ENCODE peak calls at places on chromosome 9, in four cellular contexts. Q, M, G and A are unnamed samples.

GRCh38 chr9:136052433-136052880 is 42.6 kb downstream of the NACC2 start:
- DNase-seq in Q (no peak), M (no peak), G (peak; percentile 15), A (peak; percentile 67)

GRCh38 chr9:38226491-38226951 is 157.5 kb upstream of the SHB start:
- DNase-seq in G (peak; percentile 21), M (peak; percentile 4), Q (no peak), A (no peak)

GRCh38 chr9:121294866-121295661 is 27.1 kb downstream of the GSN start:
- DNase-seq in M (no peak), G (peak; percentile 82), Q (no peak), A (no peak)

GRCh38 chr9:1869843-1870242 is 145.3 kb upstream of the SMARCA2 start:
- DNase-seq in M (no peak), G (peak; percentile 18), Q (peak; percentile 13), A (peak; percentile 6)

GRCh38 chr9:122991370-122991830 is 42.1 kb upstream of the GPR21 start:
- DNase-seq in G (peak; percentile 25), M (peak; percentile 94), Q (peak; percentile 60), A (peak; percentile 53)

GRCh38 chr9:36401897-36402480 is 1.9 kb upstream of the RNF38 start:
- DNase-seq in M (no peak), Q (no peak), G (peak; percentile 84), A (no peak)

GRCh38 chr9:137919649-137920101 is 42.1 kb downstream of the CACNA1B start:
- DNase-seq in G (no peak), Q (no peak), M (no peak), A (no peak)

GRCh38 chr9:12759767-12760166 is 15.1 kb upstream of the LURAP1L start:
- DNase-seq in G (no peak), Q (no peak), M (peak; percentile 73), A (no peak)

GRCh38 chr9:93859431-93860215 is 95.5 kb downstream of the BARX1 start:
- DNase-seq in G (no peak), Q (no peak), M (no peak), A (no peak)

GRCh38 chr9:129235931-129236331 is 57.9 kb upstream of the IER5L start:
- DNase-seq in M (no peak), Q (no peak), G (no peak), A (no peak)

GRCh38 chr9:126986506-126986951 is 71.9 kb downstream of the RALGPS1 start:
- DNase-seq in G (peak; percentile 46), Q (no peak), M (no peak), A (peak; percentile 9)

GRCh38 chr9:14766299-14766698 is 43.8 kb upstream of the CER1 start:
- DNase-seq in Q (no peak), M (peak; percentile 3), G (no peak), A (no peak)

GRCh38 chr9:131270171-131271015 is 5.9 kb downstream of the FAM78A start:
- DNase-seq in M (no peak), G (no peak), Q (peak; percentile 93), A (no peak)

GRCh38 chr9:84140535-84141101 is 160.0 kb downstream of the RMI1 start:
- DNase-seq in M (peak; percentile 18), Q (no peak), G (no peak), A (no peak)

GRCh38 chr9:37969130-37969529 is 65.2 kb upstream of the SLC25A51 start:
- DNase-seq in Q (no peak), M (peak; percentile 62), G (peak; percentile 73), A (peak; percentile 36)

GRCh38 chr9:87683751-87684626 is 41.9 kb upstream of the CTSL start:
- DNase-seq in Q (no peak), M (no peak), G (no peak), A (no peak)

GRCh38 chr9:107024193-107024592 is 161.2 kb downstream of the ZNF462 start:
- DNase-seq in Q (no peak), M (no peak), G (no peak), A (no peak)

GRCh38 chr9:107019216-107019615 is 156.2 kb downstream of the ZNF462 start:
- DNase-seq in M (peak; percentile 64), G (no peak), Q (no peak), A (no peak)

GRCh38 chr9:107016383-107016782 is 153.4 kb downstream of the ZNF462 start:
- DNase-seq in M (no peak), Q (no peak), G (no peak), A (no peak)

DNA sequence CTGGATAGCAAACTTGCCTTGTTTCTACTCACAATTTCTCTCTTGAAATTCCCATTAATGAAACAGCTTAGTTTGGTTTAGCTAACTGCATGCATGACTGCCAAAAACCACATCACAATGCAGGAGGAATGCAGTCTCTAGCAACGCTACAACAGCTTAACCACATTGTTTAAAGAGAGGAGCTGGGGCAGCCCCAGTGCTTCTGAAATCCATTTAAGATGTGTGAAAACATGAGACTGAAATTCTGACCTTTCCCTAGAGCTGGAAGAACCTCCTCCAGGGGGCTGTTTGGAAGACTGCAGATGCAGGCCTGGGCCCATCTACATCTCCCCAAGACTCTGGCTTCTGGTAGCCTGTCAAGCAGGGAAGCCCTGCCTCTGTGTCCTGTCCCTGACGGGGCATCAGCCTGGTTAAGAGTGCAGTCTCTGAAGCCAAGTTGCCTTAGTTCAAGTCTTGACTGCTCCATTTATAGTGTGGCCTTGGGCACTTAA is 157.1 kb downstream of the ZNF462 start:
- DNase-seq in M (peak; percentile 96), Q (no peak), G (no peak), A (no peak)
- TF ChIP-seq CEBPB in M (no peak), Q (no peak), G (no peak), A (no peak)

GRCh38 chr9:128065907-128066712 is 1.0 kb downstream of the NAIF1 start:
- DNase-seq in M (no peak), G (no peak), Q (peak; percentile 58), A (no peak)
- TF ChIP-seq MAZ in M (no peak), G (no peak), Q (peak; percentile 34), A (no peak)

DNA sequence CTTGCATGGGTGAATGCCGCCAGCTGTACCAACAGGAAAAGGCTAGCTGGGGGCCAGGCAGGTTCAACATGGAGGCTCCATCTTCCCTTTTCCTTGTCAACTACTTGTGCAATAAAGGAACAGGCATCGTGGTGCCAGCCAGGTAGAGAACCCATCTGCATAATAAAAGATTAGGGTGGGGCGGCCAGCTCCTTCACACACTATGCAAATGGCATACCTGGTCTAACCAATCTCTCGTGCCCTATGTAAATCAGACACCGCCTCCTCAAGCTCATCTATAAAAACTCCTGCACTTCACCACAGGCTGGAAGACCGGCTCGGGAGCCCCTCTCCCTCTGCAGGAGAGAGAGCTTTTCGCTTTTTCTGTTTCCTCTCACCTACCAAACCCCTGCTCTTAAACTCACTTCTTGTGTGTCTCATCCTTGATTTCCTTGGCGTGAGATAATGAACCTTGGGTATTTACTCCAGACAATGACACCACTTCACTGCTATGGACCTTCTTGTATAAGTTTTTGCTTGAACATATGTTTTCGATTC is 244.3 kb upstream of the PUM3 start:
- DNase-seq in M (no peak), Q (no peak), G (no peak), A (no peak)
- TF ChIP-seq CEBPB in M (no peak), Q (no peak), G (no peak), A (no peak)

GRCh38 chr9:91424403-91425176 is 958 bp upstream of the NFIL3 start:
- DNase-seq in G (peak; percentile 48), Q (peak; percentile 62), M (peak; percentile 89), A (peak; percentile 55)
- TF ChIP-seq MAZ in G (peak; percentile 5), Q (no peak), M (peak; percentile 48), A (no peak)

GRCh38 chr9:125634040-125634717 is 72.8 kb downstream of the MAPKAP1 start:
- DNase-seq in M (peak; percentile 40), G (no peak), Q (no peak), A (no peak)

GRCh38 chr9:125631391-125632085 is 75.5 kb downstream of the MAPKAP1 start:
- DNase-seq in G (peak; percentile 62), M (peak; percentile 57), Q (peak; percentile 31), A (peak; percentile 57)

GRCh38 chr9:125632321-125633115 is 74.5 kb downstream of the MAPKAP1 start:
- DNase-seq in M (peak; percentile 22), G (peak; percentile 92), Q (no peak), A (no peak)

GRCh38 chr9:125635888-125636287 is 71.1 kb downstream of the MAPKAP1 start:
- DNase-seq in M (no peak), Q (no peak), G (peak; percentile 12), A (no peak)

GRCh38 chr9:125633116-125633743 is 73.8 kb downstream of the MAPKAP1 start:
- DNase-seq in M (no peak), Q (no peak), G (no peak), A (no peak)
- TF ChIP-seq CEBPB in M (peak; percentile 28), Q (no peak), G (no peak), A (no peak)

GRCh38 chr9:94931036-94931633 is 204.6 kb downstream of the AOPEP start:
- DNase-seq in Q (no peak), G (no peak), M (no peak), A (no peak)

GRCh38 chr9:94933429-94933828 is 206.9 kb downstream of the AOPEP start:
- DNase-seq in G (no peak), M (peak; percentile 61), Q (no peak), A (no peak)

GRCh38 chr9:94929373-94929764 is 202.9 kb downstream of the AOPEP start:
- DNase-seq in Q (no peak), G (no peak), M (no peak), A (no peak)

GRCh38 chr9:94932647-94933415 is 206.3 kb downstream of the AOPEP start:
- DNase-seq in Q (no peak), G (no peak), M (no peak), A (no peak)

DNA sequence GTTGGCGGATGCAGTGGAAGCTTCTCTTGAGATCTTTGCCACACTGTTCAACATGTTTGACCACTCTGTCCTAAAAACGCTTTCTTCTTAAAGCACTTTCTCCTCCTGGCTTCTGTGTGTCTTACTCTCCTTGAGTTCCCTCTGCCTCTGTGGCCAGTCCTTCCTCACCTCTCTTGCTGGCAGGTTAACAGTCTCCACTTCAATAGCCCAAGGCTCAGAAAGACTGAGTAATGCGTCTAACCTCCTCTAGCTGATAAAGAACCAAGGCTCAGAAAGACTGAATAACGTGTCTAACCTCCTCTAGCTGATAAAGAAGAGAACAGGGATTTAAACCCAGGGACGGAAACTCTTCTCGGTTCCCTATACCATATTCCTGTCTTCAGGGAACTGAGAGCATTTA is 205.2 kb downstream of the AOPEP start:
- DNase-seq in G (no peak), Q (no peak), M (no peak), A (no peak)
- TF ChIP-seq MAZ in G (no peak), Q (no peak), M (no peak), A (no peak)

GRCh38 chr9:75914002-75914401 is 23.5 kb downstream of the PCSK5 start:
- DNase-seq in G (no peak), M (no peak), Q (no peak), A (no peak)

GRCh38 chr9:75912951-75913350 is 22.5 kb downstream of the PCSK5 start:
- DNase-seq in Q (no peak), G (no peak), M (no peak), A (no peak)

GRCh38 chr9:75910716-75911115 is 20.2 kb downstream of the PCSK5 start:
- DNase-seq in M (no peak), Q (no peak), G (no peak), A (no peak)

GRCh38 chr9:75909776-75910175 is 19.3 kb downstream of the PCSK5 start:
- DNase-seq in M (no peak), G (no peak), Q (no peak), A (no peak)

GRCh38 chr9:75911390-75911789 is 20.9 kb downstream of the PCSK5 start:
- DNase-seq in Q (no peak), M (no peak), G (no peak), A (no peak)
- TF ChIP-seq CEBPB in Q (no peak), M (no peak), G (no peak), A (no peak)

GRCh38 chr9:69885474-69885929 is 64.9 kb downstream of the CFAP95 start:
- DNase-seq in M (no peak), G (no peak), Q (no peak), A (peak; percentile 71)
- TF ChIP-seq MAZ in M (no peak), G (no peak), Q (no peak), A (no peak)